ENCODE peak calls at places on chromosome 6, in five cellular contexts. One of them, this sample, is unnamed.
A peak's percentile ranks its signal among the peaks of the same experiment; 100 is the strongest.

GRCh38 chr6:105793132-105793531 is 293.0 kb upstream of the PRDM1 start:
- DNase-seq in spleen: no peak
- DNase-seq in IMR-90: no peak
- DNase-seq in breast epithelium: no peak
- DNase-seq in stomach: no peak
- DNase-seq in this sample: no peak

GRCh38 chr6:157157228-157157627 is 166.1 kb downstream of the TMEM242 start:
- DNase-seq in spleen: no peak
- DNase-seq in IMR-90: no peak
- DNase-seq in breast epithelium: no peak
- DNase-seq in stomach: no peak
- DNase-seq in this sample: no peak

GRCh38 chr6:168197636-168198301 is 118.8 kb upstream of the FRMD1 start:
- DNase-seq in spleen: no peak
- DNase-seq in IMR-90: no peak
- DNase-seq in breast epithelium: no peak
- DNase-seq in stomach: no peak
- DNase-seq in this sample: peak; percentile 81

GRCh38 chr6:27770724-27771123 is 141.5 kb downstream of the OR2B2 start:
- DNase-seq in spleen: no peak
- DNase-seq in IMR-90: no peak
- DNase-seq in breast epithelium: no peak
- DNase-seq in stomach: no peak
- DNase-seq in this sample: no peak

GRCh38 chr6:148508401-148509151 is 165.9 kb downstream of the SASH1 start:
- DNase-seq in spleen: no peak
- DNase-seq in IMR-90: peak; percentile 83
- DNase-seq in breast epithelium: no peak
- DNase-seq in stomach: no peak
- DNase-seq in this sample: no peak

GRCh38 chr6:124119591-124119990 is 315.9 kb downstream of the NKAIN2 start:
- DNase-seq in spleen: no peak
- DNase-seq in IMR-90: no peak
- DNase-seq in breast epithelium: no peak
- DNase-seq in stomach: no peak
- DNase-seq in this sample: no peak

GRCh38 chr6:153729189-153729588 is 309.9 kb upstream of the OPRM1 start:
- DNase-seq in spleen: no peak
- DNase-seq in IMR-90: no peak
- DNase-seq in breast epithelium: no peak
- DNase-seq in stomach: no peak
- DNase-seq in this sample: no peak

GRCh38 chr6:127077886-127078285 is 40.6 kb upstream of the RSPO3 start:
- DNase-seq in spleen: no peak
- DNase-seq in IMR-90: no peak
- DNase-seq in breast epithelium: no peak
- DNase-seq in stomach: no peak
- DNase-seq in this sample: no peak

GRCh38 chr6:21861942-21862341 is 268.4 kb downstream of the SOX4 start:
- DNase-seq in spleen: no peak
- DNase-seq in IMR-90: no peak
- DNase-seq in breast epithelium: no peak
- DNase-seq in stomach: no peak
- DNase-seq in this sample: no peak

GRCh38 chr6:85419046-85419759 is 30.7 kb upstream of the NT5E start:
- DNase-seq in spleen: no peak
- DNase-seq in IMR-90: no peak
- DNase-seq in breast epithelium: no peak
- DNase-seq in stomach: no peak
- DNase-seq in this sample: no peak

GRCh38 chr6:146289816-146290588 is 253.6 kb upstream of the RAB32 start:
- DNase-seq in spleen: no peak
- DNase-seq in IMR-90: peak; percentile 52
- DNase-seq in breast epithelium: no peak
- DNase-seq in stomach: no peak
- DNase-seq in this sample: no peak

GRCh38 chr6:32439708-32440214 is at the start of gene HLA-DRA:
- DNase-seq in spleen: no peak
- DNase-seq in IMR-90: peak; percentile 33
- DNase-seq in breast epithelium: no peak
- DNase-seq in stomach: no peak
- DNase-seq in this sample: no peak

GRCh38 chr6:55964136-55964535 is 88.7 kb upstream of the BMP5 start:
- DNase-seq in spleen: no peak
- DNase-seq in IMR-90: no peak
- DNase-seq in breast epithelium: no peak
- DNase-seq in stomach: no peak
- DNase-seq in this sample: no peak

GRCh38 chr6:137350857-137351256 is 131.7 kb upstream of the IFNGR1 start:
- DNase-seq in spleen: no peak
- DNase-seq in IMR-90: no peak
- DNase-seq in breast epithelium: no peak
- DNase-seq in stomach: no peak
- DNase-seq in this sample: no peak

GRCh38 chr6:38160831-38161230 is 341.3 kb downstream of the ZFAND3 start:
- DNase-seq in spleen: no peak
- DNase-seq in IMR-90: no peak
- DNase-seq in breast epithelium: no peak
- DNase-seq in stomach: no peak
- DNase-seq in this sample: no peak

GRCh38 chr6:157148391-157149323 is 174.7 kb downstream of the TMEM242 start:
- DNase-seq in spleen: no peak
- DNase-seq in IMR-90: peak; percentile 98
- DNase-seq in breast epithelium: no peak
- DNase-seq in stomach: peak; percentile 32
- DNase-seq in this sample: no peak

GRCh38 chr6:73532288-73532687 is 11.5 kb upstream of the EEF1A1 start:
- DNase-seq in spleen: no peak
- DNase-seq in IMR-90: peak; percentile 10
- DNase-seq in breast epithelium: no peak
- DNase-seq in stomach: no peak
- DNase-seq in this sample: no peak

GRCh38 chr6:115986026-115986425 is 74.7 kb downstream of the FRK start:
- DNase-seq in spleen: no peak
- DNase-seq in IMR-90: no peak
- DNase-seq in breast epithelium: no peak
- DNase-seq in stomach: no peak
- DNase-seq in this sample: no peak

DNA sequence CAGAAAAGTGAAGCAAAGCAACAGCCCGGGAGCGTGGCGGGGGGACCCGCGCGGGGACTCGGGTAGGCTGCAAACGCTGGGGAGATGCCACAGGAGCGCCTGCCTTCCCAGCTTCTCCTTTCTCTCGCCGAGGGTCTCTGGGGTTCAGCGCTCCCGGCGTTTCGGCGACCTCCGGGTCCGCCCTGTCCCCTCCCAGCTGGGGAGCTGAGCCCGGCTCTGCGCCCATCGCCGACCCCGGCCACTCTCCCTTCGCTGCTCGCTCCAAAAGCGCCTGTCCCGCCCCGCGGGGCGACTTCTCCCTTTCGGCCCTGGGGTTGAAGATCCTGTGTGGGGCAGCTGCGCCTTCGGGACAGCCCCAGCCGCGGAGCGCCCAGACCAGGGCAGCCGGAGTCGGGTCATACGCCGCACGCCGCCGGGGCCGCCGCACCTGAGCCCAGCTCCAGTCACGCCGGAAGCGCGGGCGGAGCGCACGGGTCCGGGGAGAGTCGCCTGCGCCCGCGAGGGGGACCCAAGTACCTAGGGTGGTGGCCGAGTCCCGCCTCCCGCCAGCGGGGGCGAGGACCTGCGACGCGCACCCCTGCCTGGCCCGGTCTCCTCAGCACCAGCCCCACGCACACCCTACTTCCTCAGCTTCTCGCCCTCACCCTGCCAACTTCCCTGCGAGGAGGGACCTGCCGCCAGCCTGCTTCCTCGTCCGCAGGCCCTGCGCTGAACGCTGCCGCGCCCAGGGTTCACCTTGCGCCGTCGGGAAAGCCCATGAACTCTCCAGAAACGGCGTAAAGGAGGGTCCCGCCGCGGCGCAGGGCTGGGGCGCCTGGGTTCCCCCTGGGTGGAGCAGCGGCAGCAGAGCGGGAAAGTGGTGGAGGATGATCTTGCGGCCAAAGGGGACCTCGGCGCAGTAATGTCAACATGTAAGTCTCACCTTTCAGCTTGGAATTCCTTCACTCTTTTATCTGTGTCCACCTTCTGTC is at the start of gene ADGRG6:
- DNase-seq in spleen: peak; percentile 83
- DNase-seq in IMR-90: peak; percentile 28
- DNase-seq in breast epithelium: no peak
- DNase-seq in stomach: peak; percentile 58
- DNase-seq in this sample: no peak
- TF ChIP-seq POLR2A in spleen: no peak
- TF ChIP-seq POLR2A in IMR-90: no peak
- TF ChIP-seq POLR2A in breast epithelium: no peak
- TF ChIP-seq POLR2A in stomach: no peak
- TF ChIP-seq POLR2A in this sample: no peak

DNA sequence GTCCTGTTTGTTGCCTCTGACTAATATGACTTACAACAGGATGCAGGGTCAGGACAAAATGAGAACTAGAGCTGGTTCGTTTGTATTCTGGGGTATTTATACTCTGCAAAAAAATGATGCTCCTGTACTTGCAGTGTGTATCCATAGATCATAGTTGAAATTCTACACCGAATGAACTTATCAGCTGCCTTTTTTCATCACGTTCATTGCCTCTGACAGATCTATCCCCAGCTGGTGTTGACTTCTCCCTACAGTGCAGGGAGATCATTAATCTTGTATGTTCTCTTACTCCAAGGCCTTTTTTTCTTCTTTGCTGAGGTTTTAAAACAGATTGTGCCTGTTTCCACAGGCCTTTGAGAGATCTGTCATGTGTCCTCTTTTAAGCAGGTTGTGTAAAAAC is 78.9 kb upstream of the CD83 start:
- DNase-seq in spleen: no peak
- DNase-seq in IMR-90: peak; percentile 67
- DNase-seq in breast epithelium: no peak
- DNase-seq in stomach: no peak
- DNase-seq in this sample: no peak
- H3K27ac ChIP-seq in spleen: no peak overlapping the region
- H3K27ac ChIP-seq in IMR-90: no peak overlapping the region
- H3K27ac ChIP-seq in breast epithelium: no peak overlapping the region
- H3K27ac ChIP-seq in stomach: no peak overlapping the region
- H3K27ac ChIP-seq in this sample: no peak overlapping the region

GRCh38 chr6:47308223-47308567 is 1.5 kb downstream of the TNFRSF21 start:
- DNase-seq in spleen: no peak
- DNase-seq in IMR-90: no peak
- DNase-seq in breast epithelium: no peak
- DNase-seq in stomach: no peak
- DNase-seq in this sample: no peak
- TF ChIP-seq POLR2A in spleen: no peak
- TF ChIP-seq POLR2A in IMR-90: no peak
- TF ChIP-seq POLR2A in breast epithelium: no peak
- TF ChIP-seq POLR2A in stomach: no peak
- TF ChIP-seq POLR2A in this sample: no peak

GRCh38 chr6:11752350-11752749 is 26.3 kb downstream of the ADTRP start:
- DNase-seq in spleen: no peak
- DNase-seq in IMR-90: no peak
- DNase-seq in breast epithelium: no peak
- DNase-seq in stomach: no peak
- DNase-seq in this sample: no peak
- H3K27ac ChIP-seq in spleen: no peak overlapping the region
- H3K27ac ChIP-seq in IMR-90: no peak overlapping the region
- H3K27ac ChIP-seq in breast epithelium: no peak overlapping the region
- H3K27ac ChIP-seq in stomach: no peak overlapping the region
- H3K27ac ChIP-seq in this sample: no peak overlapping the region

GRCh38 chr6:113651120-113651519 is 206.0 kb upstream of the MARCKS start:
- DNase-seq in spleen: no peak
- DNase-seq in IMR-90: no peak
- DNase-seq in breast epithelium: no peak
- DNase-seq in stomach: no peak
- DNase-seq in this sample: no peak

GRCh38 chr6:113655761-113656160 is 201.4 kb upstream of the MARCKS start:
- DNase-seq in spleen: no peak
- DNase-seq in IMR-90: no peak
- DNase-seq in breast epithelium: no peak
- DNase-seq in stomach: no peak
- DNase-seq in this sample: no peak

GRCh38 chr6:113651920-113652319 is 205.2 kb upstream of the MARCKS start:
- DNase-seq in spleen: no peak
- DNase-seq in IMR-90: no peak
- DNase-seq in breast epithelium: no peak
- DNase-seq in stomach: no peak
- DNase-seq in this sample: no peak

GRCh38 chr6:113650610-113650979 is 206.6 kb upstream of the MARCKS start:
- DNase-seq in spleen: no peak
- DNase-seq in IMR-90: no peak
- DNase-seq in breast epithelium: no peak
- DNase-seq in stomach: no peak
- DNase-seq in this sample: no peak

GRCh38 chr6:113654396-113654795 is 202.7 kb upstream of the MARCKS start:
- DNase-seq in spleen: no peak
- DNase-seq in IMR-90: peak; percentile 30
- DNase-seq in breast epithelium: peak; percentile 81
- DNase-seq in stomach: peak; percentile 84
- DNase-seq in this sample: no peak
- TF ChIP-seq POLR2A in spleen: no peak
- TF ChIP-seq POLR2A in IMR-90: no peak
- TF ChIP-seq POLR2A in breast epithelium: no peak
- TF ChIP-seq POLR2A in stomach: no peak
- TF ChIP-seq POLR2A in this sample: no peak

DNA sequence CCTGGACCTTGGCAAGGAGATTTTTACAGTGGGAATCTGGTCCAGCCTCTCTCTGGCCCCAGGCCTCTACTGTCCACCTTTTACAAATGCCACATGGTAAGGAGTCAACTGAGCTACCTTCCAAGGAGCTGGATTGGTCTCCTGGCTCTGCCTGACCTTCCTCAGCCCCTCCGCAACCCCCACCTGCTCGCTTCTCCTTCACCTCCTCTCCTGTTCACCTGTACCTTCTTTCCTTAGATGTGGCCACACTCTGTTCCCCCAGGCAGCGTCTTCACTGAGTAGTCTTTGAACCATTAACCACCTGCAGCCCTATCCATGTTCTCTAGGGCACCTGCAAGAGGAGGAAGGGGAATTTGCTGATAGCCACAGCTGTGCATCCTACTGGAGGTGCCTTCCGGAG is 55.3 kb upstream of the DDR1 start:
- DNase-seq in spleen: no peak
- DNase-seq in IMR-90: no peak
- DNase-seq in breast epithelium: no peak
- DNase-seq in stomach: no peak
- DNase-seq in this sample: no peak
- H3K27ac ChIP-seq in spleen: peak overlapping the region; percentile 71
- H3K27ac ChIP-seq in IMR-90: peak overlapping the region; percentile 58
- H3K27ac ChIP-seq in breast epithelium: peak overlapping the region; percentile 86
- H3K27ac ChIP-seq in stomach: peak overlapping the region; percentile 59
- H3K27ac ChIP-seq in this sample: peak overlapping the region; percentile 73